ENCODE peak calls at places on chromosomes 1 and 21, in eight cellular contexts. T is body of pancreas; Y is AG04450; I is endothelial cell; U is activated CD4-positive, CD25-positive, alpha-beta regulatory T cell; J is CD8-positive, alpha-beta T cell; B is hepatocyte; X is breast epithelium. H is an unnamed sample.

GRCh38 chr1:113153116-113153803 is 80.3 kb downstream of the LRIG2 start:
- DNase-seq in T (no peak), Y (no peak), I (no peak), U (no peak), J (no peak), B (peak), X (no peak), H (no peak)

GRCh38 chr21:38938343-38938742 is 132.6 kb downstream of the ETS2 start:
- DNase-seq in T (no peak), Y (no peak), I (peak), U (no peak), J (no peak), B (no peak), X (no peak), H (no peak)

GRCh38 chr1:87131809-87132663 is 196.6 kb upstream of the LMO4 start:
- DNase-seq in T (peak), Y (no peak), I (peak), U (peak), J (peak), B (peak), X (peak), H (peak)

GRCh38 chr1:81509619-81510018 is 291.1 kb upstream of the ADGRL2 start:
- DNase-seq in T (no peak), Y (no peak), I (no peak), U (no peak), J (no peak), B (peak), X (peak), H (no peak)

GRCh38 chr1:237748192-237748591 is 142.5 kb downstream of the ZP4 start:
- DNase-seq in T (no peak), Y (no peak), I (no peak), U (no peak), J (no peak), B (no peak), X (no peak), H (no peak)

GRCh38 chr1:58773406-58773840 is 10.4 kb downstream of the JUN start:
- DNase-seq in T (peak), Y (no peak), I (peak), U (no peak), J (no peak), B (peak), X (peak), H (no peak)

GRCh38 chr1:38733761-38734160 is 125.8 kb downstream of the RRAGC start:
- DNase-seq in T (no peak), Y (no peak), I (no peak), U (no peak), J (no peak), B (no peak), X (no peak), H (no peak)

GRCh38 chr1:178650950-178651461 is 74.0 kb upstream of the RALGPS2 start:
- DNase-seq in T (no peak), Y (no peak), I (no peak), U (no peak), J (no peak), B (peak), X (no peak), H (no peak)

GRCh38 chr1:97489834-97490233 is 431.0 kb downstream of the DPYD start:
- DNase-seq in T (no peak), Y (no peak), I (no peak), U (no peak), J (no peak), B (no peak), X (no peak), H (no peak)

H was measured in activated effector memory CD4-positive, alpha-beta T cell treated with anti-CD3 and anti-CD28 coated beads, Interleukin-2, amount 50 U/mL, for 16 hours.